ENCODE peak calls at places on chromosomes 2 and 18, in four cellular contexts. V is K562, G is A549, U is HepG2. C is an unnamed sample.

GRCh38 chr2:85887566-85888019 is 1.2 kb downstream of the ST3GAL5 start:
- DNase-seq in V (no peak), G (peak; percentile 43), U (no peak), C (no peak)

GRCh38 chr2:30232801-30233130 is 1.4 kb downstream of the LBH start:
- DNase-seq in V (no peak), G (peak; percentile 35), U (no peak), C (no peak)

GRCh38 chr18:58590231-58590630 is 38.7 kb downstream of the ALPK2 start:
- DNase-seq in V (no peak), G (no peak), U (peak; percentile 77), C (no peak)

GRCh38 chr2:100350661-100351185 is 28.4 kb upstream of the LONRF2 start:
- DNase-seq in V (no peak), G (no peak), U (no peak), C (no peak)

GRCh38 chr18:3350566-3351527 is 88.9 kb downstream of the MYL12B start:
- DNase-seq in V (no peak), G (peak; percentile 7), U (no peak), C (no peak)

GRCh38 chr2:160434254-160434948 is 59.2 kb downstream of the RBMS1 start:
- DNase-seq in V (no peak), G (no peak), U (peak; percentile 57), C (no peak)

GRCh38 chr2:149205143-149205542 is 125.2 kb upstream of the LYPD6 start:
- DNase-seq in V (no peak), G (no peak), U (peak; percentile 5), C (no peak)

GRCh38 chr2:172438064-172438421 is 10.7 kb downstream of the ITGA6 start:
- DNase-seq in V (no peak), G (no peak), U (no peak), C (no peak)

GRCh38 chr2:222756362-222756831 is 84.9 kb downstream of the MOGAT1 start:
- DNase-seq in V (no peak), G (no peak), U (peak; percentile 35), C (no peak)

GRCh38 chr2:96248624-96249023 is 17.2 kb downstream of the TMEM127 start:
- DNase-seq in V (no peak), G (no peak), U (no peak), C (no peak)

GRCh38 chr2:715847-716573 is 38.8 kb upstream of the TMEM18 start:
- DNase-seq in V (no peak), G (no peak), U (no peak), C (no peak)

GRCh38 chr2:14700753-14701152 is 68.2 kb downstream of the LRATD1 start:
- DNase-seq in V (no peak), G (no peak), U (no peak), C (no peak)

GRCh38 chr2:209425082-209426071 is 1.5 kb downstream of the MAP2 start:
- DNase-seq in V (no peak), G (peak; percentile 20), U (peak; percentile 32), C (no peak)

GRCh38 chr2:28649481-28650260 is 102.0 kb upstream of the PPP1CB start:
- DNase-seq in V (no peak), G (no peak), U (peak; percentile 36), C (no peak)

GRCh38 chr2:121010998-121011397 is 274.0 kb downstream of the TFCP2L1 start:
- DNase-seq in V (no peak), G (no peak), U (no peak), C (no peak)

GRCh38 chr2:121005512-121005911 is 269.8 kb downstream of the GLI2 start:
- DNase-seq in V (no peak), G (no peak), U (no peak), C (no peak)

GRCh38 chr2:121007490-121007853 is 271.8 kb downstream of the GLI2 start:
- DNase-seq in V (no peak), G (no peak), U (no peak), C (no peak)

GRCh38 chr2:121006783-121007489 is 271.3 kb downstream of the GLI2 start:
- DNase-seq in V (no peak), G (no peak), U (no peak), C (no peak)

GRCh38 chr2:121008978-121009377 is 273.3 kb downstream of the GLI2 start:
- DNase-seq in V (peak; percentile 31), G (no peak), U (no peak), C (peak; percentile 73)
- TF ChIP-seq RNF2 in V (no peak), G (no peak), U (no peak), C (no peak)

DNA sequence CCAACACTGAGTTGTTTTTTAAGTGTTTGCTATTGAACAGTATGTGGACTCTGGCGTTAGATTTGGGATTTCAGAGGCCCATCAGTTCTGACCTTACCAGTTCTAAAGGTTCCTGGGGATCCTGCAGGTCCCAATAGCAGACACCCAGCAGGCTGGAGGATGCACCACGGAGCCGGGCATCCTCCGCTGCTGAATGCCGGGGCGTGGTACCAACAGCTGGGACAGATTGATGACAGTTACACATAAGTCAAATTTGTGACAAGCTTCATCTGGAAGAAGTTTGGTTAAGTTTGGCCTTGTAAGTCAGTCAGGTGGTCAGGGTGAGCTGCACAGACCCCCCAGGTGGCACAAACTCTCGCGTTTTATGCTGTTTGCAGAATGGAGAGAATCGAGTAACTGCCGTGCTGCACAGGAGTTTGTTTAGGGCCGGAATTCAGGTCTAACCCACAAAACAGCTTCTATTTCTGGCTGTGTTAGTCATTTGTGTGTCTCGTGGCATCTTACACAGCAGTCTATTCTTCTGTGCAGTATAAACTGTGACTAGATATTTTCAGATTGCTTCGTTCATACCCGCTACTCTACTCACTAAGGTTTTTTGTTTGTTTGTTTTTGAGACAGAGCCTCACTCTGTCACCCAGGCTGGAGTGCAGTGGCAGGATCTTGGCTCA is 19.2 kb downstream of the CTDP1 start:
- DNase-seq in V (no peak), G (no peak), U (no peak), C (no peak)
- TF ChIP-seq RNF2 in V (no peak), G (no peak), U (no peak), C (no peak)

DNA sequence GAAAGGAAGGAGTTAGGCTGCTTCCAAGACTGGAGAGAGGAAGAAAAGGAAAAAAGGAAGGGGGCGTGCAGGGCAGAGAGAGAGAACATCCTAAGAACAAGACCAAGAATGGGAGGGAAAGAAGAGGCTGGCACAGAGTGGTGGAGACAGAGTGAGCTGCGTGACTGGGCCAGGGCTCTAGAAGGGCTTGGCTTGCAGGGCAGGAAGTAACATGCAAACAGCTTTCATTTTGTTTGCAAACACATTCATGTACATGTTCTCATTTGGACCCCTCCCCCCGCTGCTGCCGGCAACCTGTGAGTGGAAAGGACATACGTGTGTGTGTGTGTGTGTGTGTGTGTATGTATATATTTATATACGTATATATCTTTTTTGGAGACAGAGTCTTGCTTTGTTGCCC is 46.8 kb upstream of the DNMT3A start:
- DNase-seq in V (no peak), G (no peak), U (no peak), C (no peak)
- TF ChIP-seq RNF2 in V (no peak), G (no peak), U (no peak), C (no peak)

DNA sequence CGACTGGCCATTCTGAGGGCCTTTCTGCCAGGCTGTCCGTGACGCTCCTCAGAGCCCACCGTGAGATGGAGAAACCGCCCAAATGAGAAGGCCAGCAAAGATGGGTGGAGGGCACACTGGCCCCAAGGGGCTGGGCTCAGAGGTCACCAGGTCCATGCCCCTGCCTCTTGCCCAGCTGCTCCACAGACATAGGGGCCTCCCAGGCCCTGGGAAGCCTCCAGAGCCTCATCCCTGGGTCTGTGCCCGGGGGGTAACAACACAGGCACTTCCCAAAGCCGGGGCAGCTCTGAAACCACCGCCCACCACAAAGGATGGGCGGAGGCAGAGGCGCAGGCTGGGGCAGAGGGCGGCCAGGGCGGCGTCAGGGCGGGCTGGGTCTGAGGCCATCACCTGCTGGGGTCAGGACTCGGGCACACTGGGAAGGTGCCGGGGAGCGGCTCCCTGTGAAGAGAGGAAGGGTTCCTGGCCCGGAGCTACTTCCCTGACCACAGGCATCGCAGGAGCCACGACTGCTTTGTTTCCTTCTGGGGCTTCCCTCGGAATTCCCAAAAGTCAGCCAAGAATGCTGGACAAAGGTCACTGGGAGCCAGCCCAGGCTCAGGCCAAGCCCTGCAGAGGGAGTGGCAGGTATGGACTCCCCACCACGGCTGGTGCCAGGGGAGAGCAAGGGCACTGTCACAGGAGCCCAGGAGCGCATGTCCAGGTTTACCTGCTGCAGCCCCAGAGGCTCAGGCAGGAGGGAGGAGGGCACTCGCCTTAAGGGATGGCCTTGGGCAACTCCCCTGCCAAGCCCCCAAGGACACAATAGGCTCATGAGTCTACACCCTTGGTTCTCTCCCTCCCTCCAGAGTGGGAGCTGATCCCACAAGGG is 9.4 kb downstream of the CYP26B1 start:
- DNase-seq in V (no peak), G (no peak), U (peak; percentile 24), C (no peak)
- TF ChIP-seq RNF2 in V (no peak), G (no peak), U (no peak), C (no peak)

C was measured in H1.